ENCODE peak calls at places on chromosomes 1 and 21, in five cellular contexts. J is activated T-cell treated with anti-CD3 and anti-CD28 coated beads, Interleukin-2, amount 50 U/mL, for 4 hours; Z is NCI-H2107; B is activated CD4-positive, alpha-beta T cell treated with anti-CD3 and anti-CD28 coated beads, Interleukin-2, amount 50 U/mL, for 1 hour; X is AG08395. U is an unnamed sample.
A peak's percentile ranks its signal among the peaks of the same experiment; 100 is the strongest.

GRCh38 chr1:14661220-14661619 is 62.7 kb downstream of the KAZN start:
- DNase-seq in B (no peak), X (no peak), J (no peak), Z (no peak), U (no peak)

GRCh38 chr1:61093525-61094137 is 11.3 kb downstream of the NFIA start:
- DNase-seq in J (no peak), X (no peak), B (no peak), Z (no peak), U (no peak)

GRCh38 chr1:178818416-178818815 is 52.5 kb downstream of the ANGPTL1 start:
- DNase-seq in J (no peak), B (no peak), Z (no peak), X (peak; percentile 44), U (peak; percentile 21)

GRCh38 chr1:34898220-34898820 is 31.1 kb downstream of the DLGAP3 start:
- DNase-seq in Z (no peak), B (no peak), J (no peak), X (no peak), U (no peak)

GRCh38 chr21:28523367-28523766 is 469.3 kb downstream of the LTN1 start:
- DNase-seq in J (no peak), B (no peak), X (no peak), Z (no peak), U (no peak)

GRCh38 chr1:212229654-212230053 is 55.6 kb upstream of the PPP2R5A start:
- DNase-seq in J (no peak), Z (no peak), B (no peak), X (peak; percentile 49), U (no peak)

GRCh38 chr1:154982897-154983648 is at the start of gene FLAD1:
- DNase-seq in Z (peak; percentile 99), B (peak; percentile 92), X (peak; percentile 99), J (peak; percentile 92), U (peak; percentile 96)

GRCh38 chr1:62852253-62852652 is 68.3 kb downstream of the ATG4C start:
- DNase-seq in B (no peak), J (no peak), Z (no peak), X (no peak), U (no peak)

GRCh38 chr1:226736908-226737818 is 1.9 kb downstream of the ITPKB start:
- DNase-seq in B (peak; percentile 56), Z (peak; percentile 50), X (peak; percentile 45), J (peak; percentile 31), U (peak; percentile 61)

GRCh38 chr21:35113064-35113463 is 64.0 kb upstream of the RUNX1 start:
- DNase-seq in Z (no peak), J (no peak), X (no peak), B (no peak), U (no peak)

GRCh38 chr1:154943649-154944421 is 7.3 kb upstream of the PMVK start:
- DNase-seq in Z (no peak), J (peak; percentile 26), B (peak; percentile 50), X (peak; percentile 56), U (peak; percentile 56)

GRCh38 chr1:6245869-6246496 is 2.0 kb downstream of the HES3 start:
- DNase-seq in Z (no peak), J (peak; percentile 32), B (peak; percentile 37), X (no peak), U (no peak)

GRCh38 chr1:8211620-8212442 is 106.1 kb upstream of the SLC45A1 start:
- DNase-seq in X (peak; percentile 92), Z (no peak), B (no peak), J (no peak), U (peak; percentile 79)

GRCh38 chr1:248622491-248623106 is 12.3 kb downstream of the OR2T11 start:
- DNase-seq in Z (peak; percentile 12), B (no peak), J (no peak), X (peak; percentile 58), U (peak; percentile 36)

GRCh38 chr1:15949453-15950245 is 26.3 kb downstream of the ZBTB17 start:
- DNase-seq in B (peak; percentile 88), Z (no peak), X (peak; percentile 96), J (peak; percentile 88), U (peak; percentile 92)

GRCh38 chr1:63611231-63611630 is 18.0 kb downstream of the PGM1 start:
- DNase-seq in X (no peak), Z (no peak), J (no peak), B (no peak), U (no peak)

GRCh38 chr1:38246955-38247952 is 200.7 kb upstream of the POU3F1 start:
- DNase-seq in X (peak; percentile 23), J (no peak), Z (no peak), B (no peak), U (no peak)

GRCh38 chr1:234135501-234135900 is 231.0 kb downstream of the SLC35F3 start:
- DNase-seq in B (no peak), X (no peak), J (no peak), Z (peak; percentile 18), U (no peak)

GRCh38 chr1:226029093-226029496 is 30.0 kb upstream of the SDE2 start:
- DNase-seq in J (no peak), X (no peak), Z (no peak), B (no peak), U (no peak)

GRCh38 chr1:3908886-3909517 is 8.9 kb upstream of the C1orf174 start:
- DNase-seq in Z (no peak), B (no peak), J (no peak), X (no peak), U (no peak)

GRCh38 chr1:198657550-198658064 is 18.8 kb downstream of the PTPRC start:
- DNase-seq in J (no peak), X (peak; percentile 87), Z (no peak), B (no peak), U (peak; percentile 43)